ENCODE peak calls at places on chromosomes 3 and 15, in ten cellular contexts. One of them, this sample, is unnamed.

GRCh38 chr3:45817788-45818523 is 21.6 kb upstream of the SLC6A20 start:
- DNase-seq in lower leg skin: no peak
- DNase-seq in AML-193: no peak
- DNase-seq in omental fat pad: no peak
- DNase-seq in SK-MEL-5: peak
- DNase-seq in LoVo: peak
- DNase-seq in ELR: peak
- DNase-seq in occipital lobe: peak
- DNase-seq in GF-D8: no peak
- DNase-seq in GM04504: peak
- DNase-seq in this sample: no peak

GRCh38 chr15:93997071-93997658 is 234.2 kb upstream of the MCTP2 start:
- DNase-seq in lower leg skin: no peak
- DNase-seq in AML-193: peak
- DNase-seq in omental fat pad: no peak
- DNase-seq in SK-MEL-5: peak
- DNase-seq in LoVo: peak
- DNase-seq in ELR: peak
- DNase-seq in occipital lobe: no peak
- DNase-seq in GF-D8: no peak
- DNase-seq in GM04504: no peak
- DNase-seq in this sample: peak

GRCh38 chr15:56496635-56497034 is 31.7 kb upstream of the MNS1 start:
- DNase-seq in lower leg skin: no peak
- DNase-seq in AML-193: peak
- DNase-seq in omental fat pad: no peak
- DNase-seq in SK-MEL-5: peak
- DNase-seq in LoVo: peak
- DNase-seq in ELR: peak
- DNase-seq in occipital lobe: no peak
- DNase-seq in GF-D8: peak
- DNase-seq in GM04504: peak
- DNase-seq in this sample: peak

GRCh38 chr3:99394831-99395733 is 243.3 kb upstream of the COL8A1 start:
- DNase-seq in lower leg skin: no peak
- DNase-seq in AML-193: no peak
- DNase-seq in omental fat pad: no peak
- DNase-seq in SK-MEL-5: no peak
- DNase-seq in LoVo: no peak
- DNase-seq in ELR: peak
- DNase-seq in occipital lobe: no peak
- DNase-seq in GF-D8: no peak
- DNase-seq in GM04504: peak
- DNase-seq in this sample: no peak

GRCh38 chr3:184740509-184741258 is 28.8 kb upstream of the MAGEF1 start:
- DNase-seq in lower leg skin: peak
- DNase-seq in AML-193: no peak
- DNase-seq in omental fat pad: no peak
- DNase-seq in SK-MEL-5: no peak
- DNase-seq in LoVo: peak
- DNase-seq in ELR: peak
- DNase-seq in occipital lobe: peak
- DNase-seq in GF-D8: no peak
- DNase-seq in GM04504: no peak
- DNase-seq in this sample: no peak

GRCh38 chr15:91522609-91523332 is 330.7 kb upstream of the SLCO3A1 start:
- DNase-seq in lower leg skin: no peak
- DNase-seq in AML-193: peak
- DNase-seq in omental fat pad: no peak
- DNase-seq in SK-MEL-5: peak
- DNase-seq in LoVo: no peak
- DNase-seq in ELR: peak
- DNase-seq in occipital lobe: peak
- DNase-seq in GF-D8: no peak
- DNase-seq in GM04504: peak
- DNase-seq in this sample: no peak

GRCh38 chr15:88394553-88395159 is 72.5 kb downstream of the MRPL46 start:
- DNase-seq in lower leg skin: no peak
- DNase-seq in AML-193: no peak
- DNase-seq in omental fat pad: no peak
- DNase-seq in SK-MEL-5: no peak
- DNase-seq in LoVo: no peak
- DNase-seq in ELR: peak
- DNase-seq in occipital lobe: no peak
- DNase-seq in GF-D8: no peak
- DNase-seq in GM04504: no peak
- DNase-seq in this sample: no peak

GRCh38 chr3:61813656-61814055 is 252.3 kb downstream of the PTPRG start:
- DNase-seq in lower leg skin: no peak
- DNase-seq in AML-193: no peak
- DNase-seq in omental fat pad: no peak
- DNase-seq in SK-MEL-5: no peak
- DNase-seq in LoVo: no peak
- DNase-seq in ELR: no peak
- DNase-seq in occipital lobe: no peak
- DNase-seq in GF-D8: no peak
- DNase-seq in GM04504: no peak
- DNase-seq in this sample: no peak

GRCh38 chr15:59299919-59300617 is 72.6 kb downstream of the MYO1E start:
- DNase-seq in lower leg skin: peak
- DNase-seq in AML-193: peak
- DNase-seq in omental fat pad: peak
- DNase-seq in SK-MEL-5: peak
- DNase-seq in LoVo: peak
- DNase-seq in ELR: peak
- DNase-seq in occipital lobe: no peak
- DNase-seq in GF-D8: peak
- DNase-seq in GM04504: peak
- DNase-seq in this sample: no peak

GRCh38 chr3:141255864-141256263 is 24.2 kb downstream of the PXYLP1 start:
- DNase-seq in lower leg skin: peak
- DNase-seq in AML-193: peak
- DNase-seq in omental fat pad: no peak
- DNase-seq in SK-MEL-5: peak
- DNase-seq in LoVo: no peak
- DNase-seq in ELR: peak
- DNase-seq in occipital lobe: no peak
- DNase-seq in GF-D8: no peak
- DNase-seq in GM04504: no peak
- DNase-seq in this sample: no peak

GRCh38 chr3:100875239-100875638 is 118.0 kb downstream of the ABI3BP start:
- DNase-seq in lower leg skin: no peak
- DNase-seq in AML-193: no peak
- DNase-seq in omental fat pad: peak
- DNase-seq in SK-MEL-5: no peak
- DNase-seq in LoVo: peak
- DNase-seq in ELR: peak
- DNase-seq in occipital lobe: no peak
- DNase-seq in GF-D8: no peak
- DNase-seq in GM04504: no peak
- DNase-seq in this sample: no peak

GRCh38 chr3:186182850-186183249 is 74.0 kb upstream of the ETV5 start:
- DNase-seq in lower leg skin: no peak
- DNase-seq in AML-193: no peak
- DNase-seq in omental fat pad: no peak
- DNase-seq in SK-MEL-5: no peak
- DNase-seq in LoVo: no peak
- DNase-seq in ELR: no peak
- DNase-seq in occipital lobe: no peak
- DNase-seq in GF-D8: peak
- DNase-seq in GM04504: no peak
- DNase-seq in this sample: no peak

GRCh38 chr3:66441124-66441523 is 59.7 kb downstream of the LRIG1 start:
- DNase-seq in lower leg skin: no peak
- DNase-seq in AML-193: no peak
- DNase-seq in omental fat pad: no peak
- DNase-seq in SK-MEL-5: no peak
- DNase-seq in LoVo: no peak
- DNase-seq in ELR: peak
- DNase-seq in occipital lobe: no peak
- DNase-seq in GF-D8: no peak
- DNase-seq in GM04504: no peak
- DNase-seq in this sample: no peak

GRCh38 chr15:34582461-34583357 is 742 bp downstream of the GOLGA8B start:
- DNase-seq in lower leg skin: peak
- DNase-seq in AML-193: peak
- DNase-seq in omental fat pad: no peak
- DNase-seq in SK-MEL-5: peak
- DNase-seq in LoVo: peak
- DNase-seq in ELR: peak
- DNase-seq in occipital lobe: no peak
- DNase-seq in GF-D8: peak
- DNase-seq in GM04504: no peak
- DNase-seq in this sample: no peak

GRCh38 chr3:165393458-165393857 is 197.3 kb upstream of the SLITRK3 start:
- DNase-seq in lower leg skin: no peak
- DNase-seq in AML-193: no peak
- DNase-seq in omental fat pad: no peak
- DNase-seq in SK-MEL-5: no peak
- DNase-seq in LoVo: no peak
- DNase-seq in ELR: no peak
- DNase-seq in occipital lobe: no peak
- DNase-seq in GF-D8: no peak
- DNase-seq in GM04504: no peak
- DNase-seq in this sample: no peak

GRCh38 chr15:36447373-36447772 is 132.1 kb upstream of the CDIN1 start:
- DNase-seq in lower leg skin: no peak
- DNase-seq in AML-193: no peak
- DNase-seq in omental fat pad: no peak
- DNase-seq in SK-MEL-5: no peak
- DNase-seq in LoVo: no peak
- DNase-seq in ELR: no peak
- DNase-seq in occipital lobe: no peak
- DNase-seq in GF-D8: no peak
- DNase-seq in GM04504: no peak
- DNase-seq in this sample: no peak

GRCh38 chr3:168533600-168533999 is 437.9 kb upstream of the GOLIM4 start:
- DNase-seq in lower leg skin: no peak
- DNase-seq in AML-193: no peak
- DNase-seq in omental fat pad: no peak
- DNase-seq in SK-MEL-5: no peak
- DNase-seq in LoVo: no peak
- DNase-seq in ELR: no peak
- DNase-seq in occipital lobe: no peak
- DNase-seq in GF-D8: no peak
- DNase-seq in GM04504: no peak
- DNase-seq in this sample: no peak

GRCh38 chr3:119562307-119562961 is 3.0 kb upstream of the CD80 start:
- DNase-seq in lower leg skin: no peak
- DNase-seq in AML-193: peak
- DNase-seq in omental fat pad: no peak
- DNase-seq in SK-MEL-5: no peak
- DNase-seq in LoVo: no peak
- DNase-seq in ELR: no peak
- DNase-seq in occipital lobe: no peak
- DNase-seq in GF-D8: peak
- DNase-seq in GM04504: no peak
- DNase-seq in this sample: no peak

GRCh38 chr3:45198264-45199260 is 27.5 kb downstream of the TMEM158 start:
- DNase-seq in lower leg skin: no peak
- DNase-seq in AML-193: no peak
- DNase-seq in omental fat pad: no peak
- DNase-seq in SK-MEL-5: no peak
- DNase-seq in LoVo: no peak
- DNase-seq in ELR: no peak
- DNase-seq in occipital lobe: no peak
- DNase-seq in GF-D8: no peak
- DNase-seq in GM04504: no peak
- DNase-seq in this sample: no peak

GRCh38 chr3:65575376-65575840 is 463.3 kb downstream of the MAGI1 start:
- DNase-seq in lower leg skin: no peak
- DNase-seq in AML-193: no peak
- DNase-seq in omental fat pad: no peak
- DNase-seq in SK-MEL-5: no peak
- DNase-seq in LoVo: no peak
- DNase-seq in ELR: peak
- DNase-seq in occipital lobe: no peak
- DNase-seq in GF-D8: no peak
- DNase-seq in GM04504: peak
- DNase-seq in this sample: no peak

GRCh38 chr15:91335702-91336101 is 235.6 kb downstream of the SV2B start:
- DNase-seq in lower leg skin: no peak
- DNase-seq in AML-193: no peak
- DNase-seq in omental fat pad: no peak
- DNase-seq in SK-MEL-5: no peak
- DNase-seq in LoVo: no peak
- DNase-seq in ELR: no peak
- DNase-seq in occipital lobe: no peak
- DNase-seq in GF-D8: no peak
- DNase-seq in GM04504: no peak
- DNase-seq in this sample: no peak

GRCh38 chr3:136186330-136186729 is 9.8 kb downstream of the MSL2 start:
- DNase-seq in lower leg skin: no peak
- DNase-seq in AML-193: no peak
- DNase-seq in omental fat pad: no peak
- DNase-seq in SK-MEL-5: no peak
- DNase-seq in LoVo: no peak
- DNase-seq in ELR: no peak
- DNase-seq in occipital lobe: no peak
- DNase-seq in GF-D8: no peak
- DNase-seq in GM04504: no peak
- DNase-seq in this sample: no peak

GRCh38 chr3:7241584-7242302 is 380.8 kb downstream of the GRM7 start:
- DNase-seq in lower leg skin: no peak
- DNase-seq in AML-193: no peak
- DNase-seq in omental fat pad: no peak
- DNase-seq in SK-MEL-5: no peak
- DNase-seq in LoVo: no peak
- DNase-seq in ELR: no peak
- DNase-seq in occipital lobe: no peak
- DNase-seq in GF-D8: no peak
- DNase-seq in GM04504: no peak
- DNase-seq in this sample: no peak

GRCh38 chr3:108662141-108662738 is 72.7 kb downstream of the DZIP3 start:
- DNase-seq in lower leg skin: no peak
- DNase-seq in AML-193: peak
- DNase-seq in omental fat pad: no peak
- DNase-seq in SK-MEL-5: peak
- DNase-seq in LoVo: peak
- DNase-seq in ELR: peak
- DNase-seq in occipital lobe: no peak
- DNase-seq in GF-D8: peak
- DNase-seq in GM04504: peak
- DNase-seq in this sample: no peak

GRCh38 chr15:90946941-90947576 is 7.6 kb upstream of the RCCD1 start:
- DNase-seq in lower leg skin: no peak
- DNase-seq in AML-193: no peak
- DNase-seq in omental fat pad: no peak
- DNase-seq in SK-MEL-5: no peak
- DNase-seq in LoVo: no peak
- DNase-seq in ELR: no peak
- DNase-seq in occipital lobe: no peak
- DNase-seq in GF-D8: no peak
- DNase-seq in GM04504: no peak
- DNase-seq in this sample: no peak

GRCh38 chr15:65405793-65406192 is 17.0 kb downstream of the IGDCC4 start:
- DNase-seq in lower leg skin: no peak
- DNase-seq in AML-193: no peak
- DNase-seq in omental fat pad: no peak
- DNase-seq in SK-MEL-5: peak
- DNase-seq in LoVo: no peak
- DNase-seq in ELR: no peak
- DNase-seq in occipital lobe: no peak
- DNase-seq in GF-D8: no peak
- DNase-seq in GM04504: no peak
- DNase-seq in this sample: no peak

GRCh38 chr3:69232447-69232846 is 110.1 kb upstream of the LMOD3 start:
- DNase-seq in lower leg skin: no peak
- DNase-seq in AML-193: no peak
- DNase-seq in omental fat pad: no peak
- DNase-seq in SK-MEL-5: no peak
- DNase-seq in LoVo: no peak
- DNase-seq in ELR: no peak
- DNase-seq in occipital lobe: no peak
- DNase-seq in GF-D8: no peak
- DNase-seq in GM04504: no peak
- DNase-seq in this sample: no peak

GRCh38 chr15:65379986-65380385 is 2.2 kb upstream of the IGDCC3 start:
- DNase-seq in lower leg skin: no peak
- DNase-seq in AML-193: no peak
- DNase-seq in omental fat pad: no peak
- DNase-seq in SK-MEL-5: no peak
- DNase-seq in LoVo: no peak
- DNase-seq in ELR: no peak
- DNase-seq in occipital lobe: no peak
- DNase-seq in GF-D8: no peak
- DNase-seq in GM04504: no peak
- DNase-seq in this sample: no peak

This sample was measured in iPS DF 6.9.